ENCODE peak calls at places on chromosomes 13 and 19, in five cellular contexts. D is PC-9; K is CD8-positive, alpha-beta T cell; M is heart right ventricle; E is cardiac muscle cell. B is an unnamed sample. For H3K36me3 and H3K27me3, the result is how much of the 10 kb centered on the place peaks cover.

GRCh38 chr13:46535822-46536221 is 17.1 kb upstream of the LRCH1 start:
- DNase-seq in D (no peak), K (no peak), M (no peak), E (no peak), B (no peak)

GRCh38 chr13:73278186-73278585 is 219.4 kb downstream of the KLF5 start:
- DNase-seq in D (no peak), K (no peak), M (no peak), E (no peak), B (no peak)

GRCh38 chr19:46181386-46181774 is 33.3 kb downstream of the IGFL2 start:
- DNase-seq in D (no peak), K (no peak), M (no peak), E (no peak), B (peak)

GRCh38 chr13:42396501-42396900 is 124.5 kb downstream of the AKAP11 start:
- DNase-seq in D (no peak), K (no peak), M (no peak), E (no peak), B (no peak)

GRCh38 chr13:25447396-25447795 is 75.6 kb downstream of the ATP8A2 start:
- DNase-seq in D (no peak), K (no peak), M (no peak), E (no peak), B (no peak)

GRCh38 chr13:59343993-59344780 is 819.5 kb downstream of the DIAPH3 start:
- DNase-seq in D (no peak), K (no peak), M (no peak), E (no peak), B (no peak)

GRCh38 chr13:111322916-111323331 is 2.5 kb downstream of the TEX29 start:
- DNase-seq in D (no peak), K (no peak), M (no peak), E (no peak), B (peak)

GRCh38 chr19:6772028-6772865 is at the start of gene VAV1:
- DNase-seq in D (no peak), K (peak), M (peak), E (no peak), B (peak)

GRCh38 chr19:40257096-40257517 is 28.0 kb downstream of the AKT2 start:
- DNase-seq in D (peak), K (no peak), M (peak), E (no peak), B (no peak)

GRCh38 chr13:23947893-23948292 is 50.6 kb upstream of the C1QTNF9B start:
- DNase-seq in D (no peak), K (no peak), M (no peak), E (no peak), B (no peak)

GRCh38 chr13:103812558-103812957 is 746.3 kb upstream of the SLC10A2 start:
- DNase-seq in D (no peak), K (no peak), M (no peak), E (no peak), B (no peak)

GRCh38 chr19:5487222-5487621 is 32.0 kb downstream of the ZNRF4 start:
- DNase-seq in D (peak), K (no peak), M (no peak), E (no peak), B (no peak)

GRCh38 chr13:52617070-52618060 is 24.9 kb upstream of the HNRNPA1L2 start:
- DNase-seq in D (peak), K (peak), M (peak), E (peak), B (peak)

GRCh38 chr13:43783820-43784219 is 3.0 kb downstream of the ENOX1 start:
- DNase-seq in D (peak), K (no peak), M (no peak), E (no peak), B (peak)

GRCh38 chr19:54281008-54281728 is at the start of gene LILRB2:
- DNase-seq in D (no peak), K (no peak), M (no peak), E (no peak), B (no peak)

GRCh38 chr13:34733720-34734119 is 208.3 kb upstream of the NBEA start:
- DNase-seq in D (no peak), K (no peak), M (no peak), E (no peak), B (no peak)

GRCh38 chr13:39522329-39522728 is 80.7 kb downstream of the LHFPL6 start:
- DNase-seq in D (no peak), K (no peak), M (no peak), E (no peak), B (no peak)

GRCh38 chr19:15841875-15842569 is 26.6 kb upstream of the OR10H1 start:
- DNase-seq in D (no peak), K (no peak), M (no peak), E (no peak), B (no peak)

DNA sequence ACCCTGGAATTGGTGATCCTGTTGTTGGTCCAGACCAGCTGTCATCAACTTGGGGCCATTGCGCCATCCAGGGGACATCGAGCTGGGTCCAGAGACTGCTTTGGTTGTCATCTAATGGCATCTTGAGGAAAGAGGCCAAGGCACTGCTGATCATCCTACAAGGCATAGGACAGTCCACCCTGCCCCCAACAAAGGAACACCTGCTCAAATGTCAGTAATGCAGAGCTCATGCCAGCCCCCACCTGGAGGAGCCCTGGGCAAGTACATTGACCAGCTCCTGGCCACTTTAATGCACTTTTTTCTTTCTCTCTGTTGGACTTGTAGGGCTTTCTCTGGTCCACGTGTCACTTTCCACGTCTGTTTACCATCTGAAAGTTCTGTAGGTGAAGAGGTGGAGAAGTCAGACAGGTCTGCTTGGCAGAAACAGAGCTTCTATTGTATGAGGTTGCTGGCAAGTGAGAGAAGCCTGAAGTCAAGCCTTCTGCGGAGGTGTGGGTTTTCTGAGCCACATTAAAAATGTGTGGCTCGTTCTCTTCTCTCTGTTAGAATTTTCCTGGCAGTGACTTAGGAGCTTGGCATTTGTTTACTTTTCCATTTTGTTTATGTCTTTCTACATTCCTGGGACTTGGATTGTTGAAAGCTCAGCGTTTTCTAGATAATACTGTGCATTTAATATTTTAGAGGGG is 124.0 kb upstream of the RNF113B start:
- DNase-seq in D (peak), K (no peak), M (no peak), E (no peak), B (no peak)
- H3K4me3 ChIP-seq in D (peak), K (no peak), M (no peak), E (no peak), B (no peak)

GRCh38 chr19:8487137-8487851 is 15.1 kb downstream of the PRAM1 start:
- DNase-seq in D (no peak), K (peak), M (no peak), E (no peak), B (peak)
- H3K36me3 ChIP-seq in D (under half), K (under half), M (under half), E (under half), B (under half)

GRCh38 chr19:1524206-1524971 is 512 bp downstream of the PLK5 start:
- DNase-seq in D (no peak), K (no peak), M (no peak), E (no peak), B (no peak)
- H3K27me3 ChIP-seq in D (under half), K (under half), M (half or more), E (half or more), B (under half)

GRCh38 chr19:36514012-36514612 is 14.0 kb downstream of the ZNF260 start:
- DNase-seq in D (no peak), K (no peak), M (no peak), E (no peak), B (no peak)
- H3K4me3 ChIP-seq in D (peak), K (no peak), M (no peak), E (no peak), B (no peak)

DNA sequence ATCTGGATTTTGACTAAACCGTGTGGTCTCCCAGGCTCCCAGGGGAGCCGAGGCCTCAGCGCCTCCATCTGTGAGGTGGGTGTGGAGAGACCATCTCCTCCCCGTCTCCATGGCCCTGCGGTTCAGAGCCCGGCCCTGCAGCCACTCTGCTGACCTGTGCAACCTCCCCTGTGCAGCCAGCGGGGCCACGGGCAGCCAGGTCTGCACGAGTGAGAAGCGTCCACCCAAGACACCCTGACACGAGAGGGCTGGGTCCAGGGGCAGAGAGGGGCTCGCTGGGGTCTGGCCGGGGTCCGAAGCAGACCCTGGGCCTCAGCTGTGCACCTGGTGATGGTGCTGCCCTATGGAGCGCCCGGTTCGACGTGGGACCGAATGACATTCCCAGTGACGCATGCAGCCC is 10.4 kb upstream of the CACTIN start:
- DNase-seq in D (no peak), K (no peak), M (no peak), E (no peak), B (no peak)
- H3K36me3 ChIP-seq in D (under half), K (under half), M (under half), E (under half), B (under half)

DNA sequence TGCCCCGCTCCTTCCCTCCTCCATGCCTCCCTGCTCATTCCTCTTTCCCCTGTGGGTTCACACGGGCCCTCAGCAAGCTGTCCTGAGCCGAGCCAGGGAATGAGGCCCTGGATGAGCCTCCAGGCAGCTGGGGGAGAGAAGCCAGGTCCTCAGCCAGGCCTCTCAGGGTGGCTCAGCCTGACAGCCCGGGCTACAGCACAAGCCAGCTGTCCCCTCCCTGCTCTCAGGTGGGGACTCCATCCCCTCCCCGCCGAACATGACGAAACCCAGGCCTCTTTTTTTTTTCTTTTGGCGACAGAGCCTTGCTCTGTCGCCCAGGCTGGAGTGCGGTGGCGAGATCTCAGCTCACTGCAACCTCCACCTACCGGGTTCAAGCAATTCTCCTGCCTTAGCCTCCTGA is 40.0 kb upstream of the MATK start:
- DNase-seq in D (no peak), K (no peak), M (no peak), E (peak), B (peak)
- H3K27me3 ChIP-seq in D (under half), K (under half), M (under half), E (under half), B (under half)

GRCh38 chr13:98260357-98261164 is 83.5 kb upstream of the RNF113B start:
- DNase-seq in D (no peak), K (no peak), M (no peak), E (no peak), B (no peak)
- H3K4me3 ChIP-seq in D (no peak), K (no peak), M (no peak), E (no peak), B (no peak)